ENCODE peak calls at places on chromosome 16, in six cellular contexts. One of them, this sample, is unnamed.
A peak's percentile ranks its signal among the peaks of the same experiment; 100 is the strongest.

GRCh38 chr16:10741844-10742243 is 1.8 kb upstream of the NUBP1 start:
- DNase-seq in suprapubic skin: peak; percentile 48
- DNase-seq in prostate gland: no peak
- DNase-seq in colonic mucosa: no peak
- DNase-seq in NCI-H1436: no peak
- DNase-seq in Calu3: no peak
- DNase-seq in this sample: no peak

GRCh38 chr16:29645699-29646187 is 17.3 kb upstream of the SPN start:
- DNase-seq in suprapubic skin: no peak
- DNase-seq in prostate gland: no peak
- DNase-seq in NCI-H1436: no peak
- DNase-seq in colonic mucosa: no peak
- DNase-seq in Calu3: no peak
- DNase-seq in this sample: no peak

GRCh38 chr16:15055141-15056053 is 477 bp downstream of the NTAN1 start:
- DNase-seq in Calu3: no peak
- DNase-seq in suprapubic skin: peak; percentile 79
- DNase-seq in NCI-H1436: no peak
- DNase-seq in colonic mucosa: peak; percentile 60
- DNase-seq in prostate gland: no peak
- DNase-seq in this sample: peak; percentile 18

GRCh38 chr16:88387941-88388627 is 5.3 kb downstream of the ZNF469 start:
- DNase-seq in NCI-H1436: no peak
- DNase-seq in Calu3: peak; percentile 96
- DNase-seq in suprapubic skin: no peak
- DNase-seq in prostate gland: peak; percentile 84
- DNase-seq in colonic mucosa: peak; percentile 84
- DNase-seq in this sample: peak; percentile 43

GRCh38 chr16:56424791-56425438 is 430 bp downstream of the AMFR start:
- DNase-seq in suprapubic skin: no peak
- DNase-seq in NCI-H1436: peak; percentile 14
- DNase-seq in Calu3: peak; percentile 40
- DNase-seq in colonic mucosa: peak; percentile 37
- DNase-seq in prostate gland: peak; percentile 8
- DNase-seq in this sample: peak; percentile 68

GRCh38 chr16:22813946-22814325 is at the start of gene HS3ST2:
- DNase-seq in prostate gland: peak; percentile 25
- DNase-seq in colonic mucosa: peak; percentile 22
- DNase-seq in NCI-H1436: no peak
- DNase-seq in Calu3: no peak
- DNase-seq in suprapubic skin: peak; percentile 84
- DNase-seq in this sample: peak; percentile 67

GRCh38 chr16:20879175-20880053 is 20.7 kb downstream of the DCUN1D3 start:
- DNase-seq in suprapubic skin: no peak
- DNase-seq in Calu3: no peak
- DNase-seq in NCI-H1436: no peak
- DNase-seq in prostate gland: no peak
- DNase-seq in colonic mucosa: no peak
- DNase-seq in this sample: no peak

GRCh38 chr16:12362482-12363458 is 386.2 kb downstream of the SNX29 start:
- DNase-seq in prostate gland: no peak
- DNase-seq in Calu3: no peak
- DNase-seq in NCI-H1436: no peak
- DNase-seq in colonic mucosa: peak; percentile 27
- DNase-seq in suprapubic skin: peak; percentile 88
- DNase-seq in this sample: no peak

GRCh38 chr16:21205303-21205702 is 6.1 kb downstream of the ZP2 start:
- DNase-seq in Calu3: no peak
- DNase-seq in suprapubic skin: no peak
- DNase-seq in prostate gland: no peak
- DNase-seq in NCI-H1436: no peak
- DNase-seq in colonic mucosa: no peak
- DNase-seq in this sample: no peak

GRCh38 chr16:23024044-23024443 is 125.2 kb downstream of the USP31 start:
- DNase-seq in prostate gland: no peak
- DNase-seq in Calu3: no peak
- DNase-seq in suprapubic skin: no peak
- DNase-seq in NCI-H1436: no peak
- DNase-seq in colonic mucosa: no peak
- DNase-seq in this sample: no peak

GRCh38 chr16:79844603-79845002 is 244.1 kb upstream of the MAF start:
- DNase-seq in prostate gland: no peak
- DNase-seq in NCI-H1436: no peak
- DNase-seq in suprapubic skin: no peak
- DNase-seq in colonic mucosa: no peak
- DNase-seq in Calu3: no peak
- DNase-seq in this sample: no peak

GRCh38 chr16:84825896-84826557 is 6.2 kb downstream of the CRISPLD2 start:
- DNase-seq in Calu3: no peak
- DNase-seq in colonic mucosa: no peak
- DNase-seq in NCI-H1436: no peak
- DNase-seq in suprapubic skin: no peak
- DNase-seq in prostate gland: no peak
- DNase-seq in this sample: no peak

GRCh38 chr16:64392456-64392855 is 729.4 kb downstream of the CDH11 start:
- DNase-seq in NCI-H1436: no peak
- DNase-seq in prostate gland: no peak
- DNase-seq in colonic mucosa: no peak
- DNase-seq in Calu3: no peak
- DNase-seq in suprapubic skin: no peak
- DNase-seq in this sample: no peak

GRCh38 chr16:61471737-61472136 is 564.5 kb downstream of the CDH8 start:
- DNase-seq in suprapubic skin: no peak
- DNase-seq in Calu3: no peak
- DNase-seq in colonic mucosa: no peak
- DNase-seq in NCI-H1436: no peak
- DNase-seq in prostate gland: no peak
- DNase-seq in this sample: no peak

GRCh38 chr16:79593074-79593531 is 7.4 kb downstream of the MAF start:
- DNase-seq in NCI-H1436: no peak
- DNase-seq in Calu3: no peak
- DNase-seq in prostate gland: no peak
- DNase-seq in colonic mucosa: no peak
- DNase-seq in suprapubic skin: no peak
- DNase-seq in this sample: no peak

GRCh38 chr16:84633622-84634021 is 14.7 kb upstream of the KLHL36 start:
- DNase-seq in Calu3: no peak
- DNase-seq in suprapubic skin: no peak
- DNase-seq in prostate gland: no peak
- DNase-seq in colonic mucosa: no peak
- DNase-seq in NCI-H1436: no peak
- DNase-seq in this sample: no peak

GRCh38 chr16:67447508-67448076 is 16.7 kb downstream of the HSD11B2 start:
- DNase-seq in NCI-H1436: peak; percentile 11
- DNase-seq in Calu3: peak; percentile 87
- DNase-seq in prostate gland: no peak
- DNase-seq in colonic mucosa: peak; percentile 89
- DNase-seq in suprapubic skin: no peak
- DNase-seq in this sample: no peak

GRCh38 chr16:56317998-56318912 is 107.1 kb downstream of the AMFR start:
- DNase-seq in suprapubic skin: no peak
- DNase-seq in colonic mucosa: peak; percentile 70
- DNase-seq in Calu3: peak; percentile 90
- DNase-seq in prostate gland: peak; percentile 75
- DNase-seq in NCI-H1436: peak; percentile 63
- DNase-seq in this sample: peak; percentile 91

GRCh38 chr16:9134739-9135138 is 43.3 kb downstream of the HAPSTR1 start:
- DNase-seq in suprapubic skin: peak; percentile 80
- DNase-seq in Calu3: peak; percentile 78
- DNase-seq in colonic mucosa: peak; percentile 55
- DNase-seq in NCI-H1436: peak; percentile 70
- DNase-seq in prostate gland: no peak
- DNase-seq in this sample: peak; percentile 68